ENCODE peak calls at places on chromosome 14, in ten cellular contexts. One of them, this sample, is unnamed.

GRCh38 chr14:44812672-44813071 is 149.1 kb downstream of the KLHL28 start:
- DNase-seq in cardiac fibroblast: no peak
- DNase-seq in DMS153: no peak
- DNase-seq in germinal center: no peak
- DNase-seq in activated naive CD4-positive, alpha-beta T cell: no peak
- DNase-seq in T-helper 1 cell: no peak
- DNase-seq in ACHN: no peak
- DNase-seq in HFF-Myc: no peak
- DNase-seq in hypothalamus: no peak
- DNase-seq in endothelial cell: no peak
- DNase-seq in this sample: no peak

GRCh38 chr14:92475037-92475436 is 38.5 kb upstream of the RIN3 start:
- DNase-seq in cardiac fibroblast: no peak
- DNase-seq in DMS153: no peak
- DNase-seq in germinal center: no peak
- DNase-seq in activated naive CD4-positive, alpha-beta T cell: no peak
- DNase-seq in T-helper 1 cell: no peak
- DNase-seq in ACHN: no peak
- DNase-seq in HFF-Myc: no peak
- DNase-seq in hypothalamus: no peak
- DNase-seq in endothelial cell: no peak
- DNase-seq in this sample: no peak

GRCh38 chr14:99529899-99530298 is 48.7 kb downstream of the CCNK start:
- DNase-seq in cardiac fibroblast: peak; percentile 45
- DNase-seq in DMS153: no peak
- DNase-seq in germinal center: no peak
- DNase-seq in activated naive CD4-positive, alpha-beta T cell: no peak
- DNase-seq in T-helper 1 cell: no peak
- DNase-seq in ACHN: peak; percentile 7
- DNase-seq in HFF-Myc: no peak
- DNase-seq in hypothalamus: no peak
- DNase-seq in endothelial cell: no peak
- DNase-seq in this sample: no peak

GRCh38 chr14:21868442-21869046 is 194.9 kb upstream of the OR4E1 start:
- DNase-seq in cardiac fibroblast: peak; percentile 58
- DNase-seq in DMS153: peak; percentile 2
- DNase-seq in germinal center: peak; percentile 58
- DNase-seq in activated naive CD4-positive, alpha-beta T cell: peak; percentile 10
- DNase-seq in T-helper 1 cell: peak; percentile 22
- DNase-seq in ACHN: peak; percentile 62
- DNase-seq in HFF-Myc: peak; percentile 5
- DNase-seq in hypothalamus: no peak
- DNase-seq in endothelial cell: peak; percentile 76
- DNase-seq in this sample: peak; percentile 20

GRCh38 chr14:72565200-72565599 is 328.7 kb downstream of the DPF3 start:
- DNase-seq in cardiac fibroblast: no peak
- DNase-seq in DMS153: no peak
- DNase-seq in germinal center: no peak
- DNase-seq in activated naive CD4-positive, alpha-beta T cell: no peak
- DNase-seq in T-helper 1 cell: no peak
- DNase-seq in ACHN: no peak
- DNase-seq in HFF-Myc: no peak
- DNase-seq in hypothalamus: no peak
- DNase-seq in endothelial cell: no peak
- DNase-seq in this sample: no peak

GRCh38 chr14:35342160-35343010 is 50.2 kb downstream of the PSMA6 start:
- DNase-seq in cardiac fibroblast: peak; percentile 70
- DNase-seq in DMS153: no peak
- DNase-seq in germinal center: no peak
- DNase-seq in activated naive CD4-positive, alpha-beta T cell: no peak
- DNase-seq in T-helper 1 cell: no peak
- DNase-seq in ACHN: no peak
- DNase-seq in HFF-Myc: no peak
- DNase-seq in hypothalamus: no peak
- DNase-seq in endothelial cell: no peak
- DNase-seq in this sample: no peak

GRCh38 chr14:32738206-32738871 is 200.3 kb upstream of the NPAS3 start:
- DNase-seq in cardiac fibroblast: no peak
- DNase-seq in DMS153: no peak
- DNase-seq in germinal center: no peak
- DNase-seq in activated naive CD4-positive, alpha-beta T cell: no peak
- DNase-seq in T-helper 1 cell: no peak
- DNase-seq in ACHN: no peak
- DNase-seq in HFF-Myc: no peak
- DNase-seq in hypothalamus: no peak
- DNase-seq in endothelial cell: no peak
- DNase-seq in this sample: no peak

GRCh38 chr14:53896773-53897172 is 59.9 kb downstream of the BMP4 start:
- DNase-seq in cardiac fibroblast: no peak
- DNase-seq in DMS153: no peak
- DNase-seq in germinal center: no peak
- DNase-seq in activated naive CD4-positive, alpha-beta T cell: no peak
- DNase-seq in T-helper 1 cell: no peak
- DNase-seq in ACHN: no peak
- DNase-seq in HFF-Myc: peak; percentile 81
- DNase-seq in hypothalamus: no peak
- DNase-seq in endothelial cell: no peak
- DNase-seq in this sample: no peak

GRCh38 chr14:94427016-94427613 is 25.5 kb downstream of the SERPINA11 start:
- DNase-seq in cardiac fibroblast: no peak
- DNase-seq in DMS153: no peak
- DNase-seq in germinal center: no peak
- DNase-seq in activated naive CD4-positive, alpha-beta T cell: no peak
- DNase-seq in T-helper 1 cell: no peak
- DNase-seq in ACHN: no peak
- DNase-seq in HFF-Myc: no peak
- DNase-seq in hypothalamus: no peak
- DNase-seq in endothelial cell: no peak
- DNase-seq in this sample: no peak

GRCh38 chr14:75811136-75811839 is 150.2 kb downstream of the TTLL5 start:
- DNase-seq in cardiac fibroblast: no peak
- DNase-seq in DMS153: no peak
- DNase-seq in germinal center: no peak
- DNase-seq in activated naive CD4-positive, alpha-beta T cell: no peak
- DNase-seq in T-helper 1 cell: no peak
- DNase-seq in ACHN: no peak
- DNase-seq in HFF-Myc: no peak
- DNase-seq in hypothalamus: no peak
- DNase-seq in endothelial cell: no peak
- DNase-seq in this sample: no peak

GRCh38 chr14:91847693-91848092 is 19.6 kb downstream of the TC2N start:
- DNase-seq in cardiac fibroblast: no peak
- DNase-seq in DMS153: no peak
- DNase-seq in germinal center: no peak
- DNase-seq in activated naive CD4-positive, alpha-beta T cell: no peak
- DNase-seq in T-helper 1 cell: no peak
- DNase-seq in ACHN: no peak
- DNase-seq in HFF-Myc: no peak
- DNase-seq in hypothalamus: no peak
- DNase-seq in endothelial cell: no peak
- DNase-seq in this sample: no peak

GRCh38 chr14:54257424-54257823 is 139.4 kb upstream of the CDKN3 start:
- DNase-seq in cardiac fibroblast: no peak
- DNase-seq in DMS153: no peak
- DNase-seq in germinal center: no peak
- DNase-seq in activated naive CD4-positive, alpha-beta T cell: no peak
- DNase-seq in T-helper 1 cell: no peak
- DNase-seq in ACHN: no peak
- DNase-seq in HFF-Myc: no peak
- DNase-seq in hypothalamus: no peak
- DNase-seq in endothelial cell: no peak
- DNase-seq in this sample: no peak

GRCh38 chr14:37970696-37971095 is 237.0 kb upstream of the SSTR1 start:
- DNase-seq in cardiac fibroblast: no peak
- DNase-seq in DMS153: no peak
- DNase-seq in germinal center: no peak
- DNase-seq in activated naive CD4-positive, alpha-beta T cell: no peak
- DNase-seq in T-helper 1 cell: no peak
- DNase-seq in ACHN: no peak
- DNase-seq in HFF-Myc: no peak
- DNase-seq in hypothalamus: no peak
- DNase-seq in endothelial cell: no peak
- DNase-seq in this sample: no peak

GRCh38 chr14:74882103-74882920 is 596 bp downstream of the DLST start:
- DNase-seq in cardiac fibroblast: peak; percentile 75
- DNase-seq in DMS153: no peak
- DNase-seq in germinal center: peak; percentile 64
- DNase-seq in activated naive CD4-positive, alpha-beta T cell: no peak
- DNase-seq in T-helper 1 cell: peak; percentile 19
- DNase-seq in ACHN: peak; percentile 42
- DNase-seq in HFF-Myc: no peak
- DNase-seq in hypothalamus: no peak
- DNase-seq in endothelial cell: peak; percentile 43
- DNase-seq in this sample: peak; percentile 28

GRCh38 chr14:70601162-70601561 is 707 bp upstream of the MED6 start:
- DNase-seq in cardiac fibroblast: peak; percentile 76
- DNase-seq in DMS153: no peak
- DNase-seq in germinal center: no peak
- DNase-seq in activated naive CD4-positive, alpha-beta T cell: no peak
- DNase-seq in T-helper 1 cell: no peak
- DNase-seq in ACHN: peak; percentile 42
- DNase-seq in HFF-Myc: no peak
- DNase-seq in hypothalamus: no peak
- DNase-seq in endothelial cell: no peak
- DNase-seq in this sample: no peak

GRCh38 chr14:21965042-21965441 is 291.4 kb upstream of the OR4E1 start:
- DNase-seq in cardiac fibroblast: no peak
- DNase-seq in DMS153: no peak
- DNase-seq in germinal center: no peak
- DNase-seq in activated naive CD4-positive, alpha-beta T cell: no peak
- DNase-seq in T-helper 1 cell: peak; percentile 9
- DNase-seq in ACHN: no peak
- DNase-seq in HFF-Myc: no peak
- DNase-seq in hypothalamus: no peak
- DNase-seq in endothelial cell: no peak
- DNase-seq in this sample: no peak

GRCh38 chr14:102659797-102660196 is 67.3 kb downstream of the RCOR1 start:
- DNase-seq in cardiac fibroblast: peak; percentile 59
- DNase-seq in DMS153: no peak
- DNase-seq in germinal center: no peak
- DNase-seq in activated naive CD4-positive, alpha-beta T cell: no peak
- DNase-seq in T-helper 1 cell: no peak
- DNase-seq in ACHN: peak; percentile 2
- DNase-seq in HFF-Myc: no peak
- DNase-seq in hypothalamus: no peak
- DNase-seq in endothelial cell: no peak
- DNase-seq in this sample: no peak

GRCh38 chr14:53186532-53186931 is 33.4 kb upstream of the DDHD1 start:
- DNase-seq in cardiac fibroblast: no peak
- DNase-seq in DMS153: no peak
- DNase-seq in germinal center: no peak
- DNase-seq in activated naive CD4-positive, alpha-beta T cell: no peak
- DNase-seq in T-helper 1 cell: no peak
- DNase-seq in ACHN: no peak
- DNase-seq in HFF-Myc: no peak
- DNase-seq in hypothalamus: no peak
- DNase-seq in endothelial cell: no peak
- DNase-seq in this sample: no peak

GRCh38 chr14:71742491-71742890 is 189.7 kb upstream of the RGS6 start:
- DNase-seq in cardiac fibroblast: no peak
- DNase-seq in DMS153: no peak
- DNase-seq in germinal center: no peak
- DNase-seq in activated naive CD4-positive, alpha-beta T cell: no peak
- DNase-seq in T-helper 1 cell: no peak
- DNase-seq in ACHN: no peak
- DNase-seq in HFF-Myc: no peak
- DNase-seq in hypothalamus: no peak
- DNase-seq in endothelial cell: no peak
- DNase-seq in this sample: no peak

GRCh38 chr14:101202627-101203404 is 299.3 kb upstream of the RTL1 start:
- DNase-seq in cardiac fibroblast: no peak
- DNase-seq in DMS153: no peak
- DNase-seq in germinal center: no peak
- DNase-seq in activated naive CD4-positive, alpha-beta T cell: no peak
- DNase-seq in T-helper 1 cell: no peak
- DNase-seq in ACHN: no peak
- DNase-seq in HFF-Myc: no peak
- DNase-seq in hypothalamus: no peak
- DNase-seq in endothelial cell: no peak
- DNase-seq in this sample: no peak

GRCh38 chr14:34826661-34827060 is 48.5 kb downstream of the BAZ1A start:
- DNase-seq in cardiac fibroblast: peak; percentile 59
- DNase-seq in DMS153: no peak
- DNase-seq in germinal center: no peak
- DNase-seq in activated naive CD4-positive, alpha-beta T cell: no peak
- DNase-seq in T-helper 1 cell: no peak
- DNase-seq in ACHN: no peak
- DNase-seq in HFF-Myc: no peak
- DNase-seq in hypothalamus: no peak
- DNase-seq in endothelial cell: no peak
- DNase-seq in this sample: no peak

GRCh38 chr14:80172380-80173055 is 38.8 kb downstream of the DIO2 start:
- DNase-seq in cardiac fibroblast: peak; percentile 65
- DNase-seq in DMS153: no peak
- DNase-seq in germinal center: no peak
- DNase-seq in activated naive CD4-positive, alpha-beta T cell: no peak
- DNase-seq in T-helper 1 cell: no peak
- DNase-seq in ACHN: no peak
- DNase-seq in HFF-Myc: no peak
- DNase-seq in hypothalamus: no peak
- DNase-seq in endothelial cell: no peak
- DNase-seq in this sample: no peak

GRCh38 chr14:30295980-30296379 is 263.0 kb upstream of the G2E3 start:
- DNase-seq in cardiac fibroblast: no peak
- DNase-seq in DMS153: peak; percentile 90
- DNase-seq in germinal center: no peak
- DNase-seq in activated naive CD4-positive, alpha-beta T cell: no peak
- DNase-seq in T-helper 1 cell: no peak
- DNase-seq in ACHN: no peak
- DNase-seq in HFF-Myc: no peak
- DNase-seq in hypothalamus: no peak
- DNase-seq in endothelial cell: no peak
- DNase-seq in this sample: no peak

GRCh38 chr14:78598046-78598652 is 428.0 kb downstream of the NRXN3 start:
- DNase-seq in cardiac fibroblast: peak; percentile 66
- DNase-seq in DMS153: peak; percentile 13
- DNase-seq in germinal center: peak; percentile 55
- DNase-seq in activated naive CD4-positive, alpha-beta T cell: no peak
- DNase-seq in T-helper 1 cell: no peak
- DNase-seq in ACHN: peak; percentile 55
- DNase-seq in HFF-Myc: peak; percentile 24
- DNase-seq in hypothalamus: peak; percentile 4
- DNase-seq in endothelial cell: peak; percentile 67
- DNase-seq in this sample: peak; percentile 60

GRCh38 chr14:34496679-34497513 is 34.9 kb upstream of the SPTSSA start:
- DNase-seq in cardiac fibroblast: peak; percentile 99
- DNase-seq in DMS153: no peak
- DNase-seq in germinal center: no peak
- DNase-seq in activated naive CD4-positive, alpha-beta T cell: no peak
- DNase-seq in T-helper 1 cell: no peak
- DNase-seq in ACHN: peak; percentile 93
- DNase-seq in HFF-Myc: peak; percentile 95
- DNase-seq in hypothalamus: peak; percentile 65
- DNase-seq in endothelial cell: peak; percentile 8
- DNase-seq in this sample: no peak

This sample was measured in RPMI8226.